ENCODE peak calls at places on chromosomes 7 and 10, in ten cellular contexts. J, Q, K, W, P, V, X, H, T and Z are unnamed samples.

GRCh38 chr7:155843426-155844018 is 31.3 kb upstream of the SHH start:
- DNase-seq in J (no peak), Q (no peak), K (no peak), W (peak), P (no peak), V (no peak), X (no peak), H (no peak), T (no peak), Z (no peak)

GRCh38 chr7:54542920-54543539 is 855 bp downstream of the VSTM2A start:
- DNase-seq in J (no peak), Q (no peak), K (no peak), W (no peak), P (peak), V (no peak), X (peak), H (no peak), T (peak), Z (no peak)

GRCh38 chr10:119776536-119776935 is 50.7 kb downstream of the INPP5F start:
- DNase-seq in J (no peak), Q (no peak), K (no peak), W (no peak), P (peak), V (no peak), X (peak), H (no peak), T (no peak), Z (no peak)

GRCh38 chr10:77643795-77644468 is 6.3 kb upstream of the KCNMA1 start:
- DNase-seq in J (no peak), Q (no peak), K (peak), W (no peak), P (peak), V (peak), X (peak), H (no peak), T (peak), Z (no peak)

GRCh38 chr7:121504478-121504877 is 108.4 kb upstream of the FAM3C start:
- DNase-seq in J (peak), Q (no peak), K (peak), W (no peak), P (peak), V (no peak), X (peak), H (no peak), T (no peak), Z (no peak)

GRCh38 chr7:148697950-148698396 is 730 bp upstream of the CUL1 start:
- DNase-seq in J (peak), Q (no peak), K (no peak), W (peak), P (peak), V (no peak), X (peak), H (no peak), T (no peak), Z (no peak)

GRCh38 chr10:116687633-116688032 is 54.7 kb downstream of the HSPA12A start:
- DNase-seq in J (no peak), Q (no peak), K (no peak), W (peak), P (no peak), V (no peak), X (no peak), H (no peak), T (no peak), Z (no peak)

GRCh38 chr10:128265596-128265995 is 139.4 kb upstream of the MKI67 start:
- DNase-seq in J (no peak), Q (no peak), K (no peak), W (no peak), P (no peak), V (no peak), X (no peak), H (no peak), T (no peak), Z (no peak)

GRCh38 chr7:135512135-135512887 is 2.4 kb upstream of the CNOT4 start:
- DNase-seq in J (no peak), Q (peak), K (peak), W (no peak), P (peak), V (no peak), X (peak), H (no peak), T (peak), Z (no peak)

GRCh38 chr10:131644287-131644686 is 256.5 kb upstream of the PPP2R2D start:
- DNase-seq in J (no peak), Q (no peak), K (no peak), W (no peak), P (no peak), V (no peak), X (no peak), H (no peak), T (no peak), Z (no peak)

GRCh38 chr7:6015917-6016652 is 7.0 kb downstream of the AIMP2 start:
- DNase-seq in J (peak), Q (no peak), K (no peak), W (peak), P (peak), V (no peak), X (no peak), H (peak), T (no peak), Z (no peak)

GRCh38 chr10:59830601-59831259 is 75.6 kb downstream of the CCDC6 start:
- DNase-seq in J (no peak), Q (no peak), K (peak), W (no peak), P (peak), V (peak), X (peak), H (no peak), T (peak), Z (no peak)

GRCh38 chr10:132360766-132361447 is 28.9 kb downstream of the LRRC27 start:
- DNase-seq in J (no peak), Q (no peak), K (peak), W (peak), P (no peak), V (peak), X (no peak), H (no peak), T (peak), Z (no peak)

GRCh38 chr7:140512317-140513000 is 33.2 kb upstream of the MKRN1 start:
- DNase-seq in J (no peak), Q (no peak), K (peak), W (peak), P (no peak), V (peak), X (peak), H (no peak), T (peak), Z (no peak)

GRCh38 chr7:35869810-35870209 is 69.0 kb downstream of the SEPTIN7 start:
- DNase-seq in J (no peak), Q (no peak), K (no peak), W (no peak), P (peak), V (no peak), X (no peak), H (no peak), T (no peak), Z (no peak)

GRCh38 chr7:115585015-115585655 is 445.4 kb downstream of the TFEC start:
- DNase-seq in J (no peak), Q (no peak), K (no peak), W (no peak), P (no peak), V (no peak), X (peak), H (no peak), T (no peak), Z (no peak)

GRCh38 chr10:122113161-122113944 is 124.4 kb downstream of the TACC2 start:
- DNase-seq in J (peak), Q (no peak), K (peak), W (peak), P (peak), V (peak), X (peak), H (peak), T (peak), Z (no peak)

GRCh38 chr10:74417397-74417796 is 266.4 kb downstream of the ADK start:
- DNase-seq in J (no peak), Q (no peak), K (no peak), W (no peak), P (no peak), V (no peak), X (no peak), H (no peak), T (no peak), Z (no peak)

GRCh38 chr7:150361807-150362621 is 6.6 kb upstream of the REPIN1 start:
- DNase-seq in J (no peak), Q (no peak), K (no peak), W (peak), P (no peak), V (peak), X (no peak), H (no peak), T (peak), Z (no peak)

GRCh38 chr7:143910473-143911248 is 8.7 kb upstream of the TCAF1 start:
- DNase-seq in J (no peak), Q (no peak), K (no peak), W (no peak), P (no peak), V (no peak), X (no peak), H (no peak), T (no peak), Z (no peak)

DNA sequence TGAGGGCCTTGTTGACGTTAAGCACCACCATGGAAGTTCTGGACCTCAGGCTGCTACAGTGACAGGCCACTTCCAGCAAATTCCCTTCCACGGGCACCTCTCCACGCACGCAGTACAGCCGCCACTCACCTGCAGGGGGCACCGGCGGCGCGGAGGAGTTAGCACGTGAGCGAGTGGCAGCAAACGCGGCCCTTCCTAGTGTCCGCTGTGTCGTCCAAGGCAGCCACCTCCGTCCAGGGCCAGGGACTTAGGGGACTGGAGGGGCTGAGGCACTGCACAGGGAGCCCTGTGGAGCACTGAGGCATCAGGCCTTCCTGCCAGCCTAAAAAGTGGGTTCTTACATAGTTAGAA is 164.4 kb downstream of the SVIL start:
- DNase-seq in J (no peak), Q (no peak), K (peak), W (no peak), P (no peak), V (no peak), X (no peak), H (no peak), T (peak), Z (no peak)
- TF ChIP-seq CTCF in J (no peak), Q (no peak), K (peak), W (peak), P (peak), V (no peak), X (peak), H (no peak), T (peak), Z (peak)

GRCh38 chr7:47785923-47786556 is 162.2 kb downstream of the PKD1L1 start:
- DNase-seq in J (no peak), Q (no peak), K (no peak), W (no peak), P (no peak), V (no peak), X (no peak), H (no peak), T (no peak), Z (no peak)
- H3K4me3 ChIP-seq in J (no peak), Q (no peak), K (no peak), W (no peak), P (no peak), V (no peak), X (peak), H (no peak), T (no peak), Z (no peak)

GRCh38 chr10:101442456-101442800 is 88.5 kb downstream of the BTRC start:
- DNase-seq in J (no peak), Q (no peak), K (no peak), W (no peak), P (no peak), V (no peak), X (no peak), H (no peak), T (no peak), Z (no peak)
- TF ChIP-seq CTCF in J (no peak), Q (no peak), K (peak), W (no peak), P (no peak), V (no peak), X (no peak), H (no peak), T (no peak), Z (no peak)

DNA sequence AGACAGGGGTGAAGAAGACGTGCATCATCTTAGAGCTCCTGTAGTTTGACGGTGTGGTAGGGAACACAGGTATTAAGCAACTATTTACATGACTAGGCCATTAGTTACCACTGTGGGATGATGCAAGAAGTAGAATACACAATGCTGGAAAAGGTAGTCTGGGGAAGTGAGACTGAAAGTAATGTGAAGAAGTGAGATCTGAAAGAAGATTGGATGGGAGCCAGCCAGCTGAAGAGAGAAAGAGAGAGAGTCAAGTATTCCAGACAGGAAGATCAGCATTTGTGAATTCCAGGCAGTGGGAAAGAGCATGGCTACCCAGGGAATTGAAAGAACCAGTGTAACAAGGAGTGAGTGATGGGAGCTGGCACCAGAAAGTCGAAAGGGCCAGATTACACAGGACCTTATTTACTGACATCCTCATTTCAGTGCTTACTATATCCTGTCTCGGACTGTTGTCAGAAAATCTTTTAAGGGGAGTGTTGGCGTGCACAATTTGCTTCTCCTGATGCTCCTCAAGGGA is 4.0 kb upstream of the CFAP58 start:
- DNase-seq in J (peak), Q (peak), K (no peak), W (no peak), P (peak), V (peak), X (peak), H (no peak), T (no peak), Z (no peak)
- H3K4me3 ChIP-seq in J (no peak), Q (no peak), K (no peak), W (no peak), P (peak), V (no peak), X (peak), H (peak), T (no peak), Z (peak)

GRCh38 chr7:12686234-12686893 is 1.1 kb upstream of the ARL4A start:
- DNase-seq in J (peak), Q (peak), K (peak), W (peak), P (peak), V (peak), X (peak), H (peak), T (peak), Z (peak)

GRCh38 chr7:12686894-12687212 is 580 bp upstream of the ARL4A start:
- DNase-seq in J (no peak), Q (no peak), K (no peak), W (no peak), P (no peak), V (no peak), X (no peak), H (no peak), T (no peak), Z (no peak)

GRCh38 chr7:12684733-12685132 is 2.7 kb upstream of the ARL4A start:
- DNase-seq in J (no peak), Q (no peak), K (no peak), W (no peak), P (no peak), V (peak), X (no peak), H (no peak), T (no peak), Z (no peak)

GRCh38 chr7:12684186-12684585 is 3.2 kb upstream of the ARL4A start:
- DNase-seq in J (no peak), Q (no peak), K (no peak), W (no peak), P (no peak), V (no peak), X (no peak), H (no peak), T (no peak), Z (no peak)

GRCh38 chr7:12685550-12685949 is 1.9 kb upstream of the ARL4A start:
- DNase-seq in J (peak), Q (no peak), K (peak), W (no peak), P (peak), V (peak), X (peak), H (no peak), T (peak), Z (peak)
- TF ChIP-seq CTCF in J (no peak), Q (no peak), K (peak), W (no peak), P (peak), V (no peak), X (peak), H (no peak), T (peak), Z (peak)